ENCODE peak calls at places on chromosome 12, in four cellular contexts. C, T, V and B are unnamed samples.

GRCh38 chr12:43109626-43110345 is 442.2 kb downstream of the ADAMTS20 start:
- DNase-seq in C (no peak), T (no peak), V (no peak), B (peak)

GRCh38 chr12:8449293-8449944 is 6.3 kb upstream of the CLEC6A start:
- DNase-seq in C (no peak), T (no peak), V (no peak), B (no peak)

GRCh38 chr12:51621155-51621922 is 30.3 kb downstream of the SCN8A start:
- DNase-seq in C (no peak), T (no peak), V (no peak), B (no peak)

GRCh38 chr12:71425568-71425967 is 14.0 kb upstream of the LGR5 start:
- DNase-seq in C (no peak), T (no peak), V (no peak), B (no peak)

GRCh38 chr12:68240975-68241374 is 12.4 kb downstream of the IL22 start:
- DNase-seq in C (peak), T (no peak), V (peak), B (peak)

GRCh38 chr12:116135209-116135930 is 142.1 kb downstream of the MED13L start:
- DNase-seq in C (no peak), T (no peak), V (no peak), B (peak)

GRCh38 chr12:98741615-98742265 is 96.7 kb downstream of the APAF1 start:
- DNase-seq in C (no peak), T (no peak), V (no peak), B (no peak)

GRCh38 chr12:113247123-113248045 is 26.1 kb downstream of the TPCN1 start:
- DNase-seq in C (no peak), T (no peak), V (peak), B (peak)

GRCh38 chr12:113758165-113758924 is 207.8 kb downstream of the RBM19 start:
- DNase-seq in C (no peak), T (no peak), V (no peak), B (no peak)

GRCh38 chr12:70367268-70368141 is 1.4 kb downstream of the KCNMB4 start:
- DNase-seq in C (no peak), T (no peak), V (no peak), B (no peak)

GRCh38 chr12:26683443-26683842 is 149.6 kb downstream of the ITPR2 start:
- DNase-seq in C (no peak), T (no peak), V (no peak), B (no peak)

GRCh38 chr12:62260733-62261683 is 804 bp downstream of the USP15 start:
- DNase-seq in C (peak), T (no peak), V (peak), B (peak)

GRCh38 chr12:64236549-64236948 is 14.5 kb upstream of the KICS2 start:
- DNase-seq in C (no peak), T (no peak), V (no peak), B (peak)

GRCh38 chr12:13102481-13103195 is 829 bp downstream of the GSG1 start:
- DNase-seq in C (no peak), T (no peak), V (peak), B (no peak)

GRCh38 chr12:128675576-128675975 is 148.2 kb downstream of the SLC15A4 start:
- DNase-seq in C (no peak), T (no peak), V (no peak), B (no peak)

GRCh38 chr12:128672428-128672827 is 151.3 kb downstream of the SLC15A4 start:
- DNase-seq in C (no peak), T (no peak), V (no peak), B (no peak)

DNA sequence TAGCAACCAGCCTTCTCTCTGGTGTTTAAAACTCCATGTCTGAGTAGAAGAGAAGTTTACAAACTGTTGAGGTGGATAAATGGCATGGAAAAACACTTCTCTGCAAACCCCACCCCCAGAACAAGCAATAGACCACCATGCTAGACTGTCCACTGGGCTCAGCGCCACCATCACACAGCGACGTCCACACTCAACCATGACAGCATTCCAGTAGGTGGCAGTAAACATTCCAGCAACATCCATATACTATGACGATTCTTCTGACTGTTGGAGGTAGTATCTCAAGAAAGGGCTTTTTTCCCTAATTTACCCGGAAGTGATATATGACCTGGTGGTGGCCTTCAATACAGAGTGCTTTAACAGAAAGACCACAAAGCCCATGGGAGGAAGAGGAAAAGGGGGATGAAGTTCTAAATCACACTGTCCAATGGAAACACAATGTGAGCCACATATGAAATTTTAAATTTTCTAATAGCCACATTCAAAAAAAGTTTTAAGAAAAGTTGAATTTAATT is 152.2 kb downstream of the SLC15A4 start:
- DNase-seq in C (no peak), T (no peak), V (no peak), B (no peak)
- TF ChIP-seq CTCF in C (no peak), T (no peak), V (peak), B (no peak)

GRCh38 chr12:73656375-73656774 is 881.3 kb upstream of the ATXN7L3B start:
- DNase-seq in C (no peak), T (no peak), V (no peak), B (no peak)

GRCh38 chr12:73665193-73665592 is 872.4 kb upstream of the ATXN7L3B start:
- DNase-seq in C (no peak), T (no peak), V (no peak), B (no peak)

GRCh38 chr12:73659802-73660201 is 877.8 kb upstream of the ATXN7L3B start:
- DNase-seq in C (no peak), T (no peak), V (no peak), B (no peak)
- TF ChIP-seq CTCF in C (no peak), T (no peak), V (no peak), B (no peak)

DNA sequence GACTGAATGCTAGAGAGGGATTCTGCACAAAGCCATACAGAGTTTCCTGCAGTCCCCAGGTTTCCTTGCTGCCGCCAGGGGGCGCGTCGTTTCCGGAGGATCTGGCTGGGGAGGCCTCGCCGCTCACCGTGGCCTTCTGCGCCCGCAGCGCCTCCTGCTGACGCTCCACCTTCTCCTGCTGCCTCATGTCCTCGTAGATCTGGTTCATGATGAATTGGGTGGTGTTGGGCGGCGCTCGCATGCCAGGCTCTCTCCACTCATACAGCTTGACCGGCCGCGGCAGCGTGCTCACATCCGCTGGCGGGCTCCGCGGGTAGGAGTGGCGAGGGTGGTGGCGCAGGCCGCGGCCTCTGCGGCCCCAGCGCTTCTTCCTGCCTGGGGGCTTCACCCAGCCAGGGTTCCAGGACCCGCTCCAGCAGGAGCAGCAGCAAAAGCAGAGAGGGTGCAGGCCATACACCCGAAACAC is 987 bp downstream of the CCER1 start:
- DNase-seq in C (no peak), T (no peak), V (no peak), B (no peak)
- TF ChIP-seq CTCF in C (no peak), T (no peak), V (peak), B (peak)

GRCh38 chr12:24360907-24361306 is 411.4 kb upstream of the SOX5 start:
- DNase-seq in C (no peak), T (no peak), V (no peak), B (no peak)
- TF ChIP-seq CTCF in C (no peak), T (no peak), V (no peak), B (no peak)

DNA sequence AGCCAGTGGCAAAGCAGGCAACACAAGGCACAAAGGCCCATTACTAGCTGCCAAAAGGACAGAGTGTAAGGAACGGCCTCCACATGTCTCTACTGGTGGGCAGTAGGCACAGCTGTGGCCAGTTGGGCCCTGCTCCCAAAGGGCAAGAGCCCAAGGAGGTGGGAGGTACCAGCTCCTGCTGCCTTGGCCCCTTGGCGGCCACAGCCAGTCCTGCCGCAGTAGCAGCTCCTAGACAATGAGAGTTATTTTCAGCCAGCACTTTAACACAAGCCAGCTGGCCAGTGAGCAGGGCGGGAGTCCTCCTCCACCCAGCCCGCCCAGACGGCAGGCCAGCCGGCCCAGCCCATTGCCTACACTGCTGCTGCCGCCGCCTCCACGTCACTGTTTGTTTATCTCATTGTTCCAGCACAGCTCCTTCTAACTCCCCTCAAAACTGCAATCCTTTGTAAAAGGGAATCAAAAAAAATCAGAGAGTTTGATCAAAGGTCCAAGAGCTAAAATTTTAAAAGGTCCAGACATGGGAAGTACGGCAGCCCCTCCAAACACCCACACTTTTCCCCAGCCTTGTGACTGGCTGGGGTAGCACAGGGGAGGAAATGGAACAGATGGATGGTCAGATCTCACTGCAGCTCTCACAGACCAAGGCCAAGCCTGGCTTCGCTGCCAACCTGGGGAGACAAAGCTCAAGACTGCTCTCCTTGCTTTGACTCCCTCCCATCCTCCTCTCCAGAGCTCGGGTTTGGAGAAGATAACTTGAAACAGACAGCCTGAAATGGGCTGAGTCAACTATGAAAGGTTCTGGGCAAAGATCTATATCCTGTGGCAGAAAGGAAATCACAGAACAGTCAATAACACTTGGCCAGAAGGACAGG is 33.5 kb downstream of the FMNL3 start:
- DNase-seq in C (peak), T (peak), V (peak), B (peak)
- TF ChIP-seq CTCF in C (peak), T (peak), V (peak), B (no peak)

DNA sequence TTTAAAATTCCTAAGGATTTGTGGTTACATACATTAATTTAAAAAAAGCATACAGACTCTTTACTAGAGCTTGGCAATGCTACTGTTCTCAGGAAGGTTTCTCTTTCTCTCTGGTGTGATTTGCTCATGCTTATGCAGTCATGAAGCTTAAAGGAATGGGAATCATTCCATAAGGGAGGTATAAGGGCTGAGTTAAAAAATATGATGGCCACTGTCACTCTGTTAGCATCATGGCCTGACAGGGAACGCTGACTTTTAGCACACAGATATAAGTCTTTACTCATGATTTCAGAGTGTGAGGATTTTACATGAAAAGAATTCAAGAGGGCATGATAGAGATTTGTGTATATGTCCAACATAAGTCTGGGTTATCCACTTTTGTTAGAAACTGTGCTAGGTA is 3.8 kb downstream of the MYF5 start:
- DNase-seq in C (no peak), T (no peak), V (no peak), B (no peak)
- TF ChIP-seq CTCF in C (no peak), T (no peak), V (no peak), B (no peak)

GRCh38 chr12:10365716-10366433 is 24.0 kb downstream of the KLRK1 start:
- DNase-seq in C (no peak), T (no peak), V (no peak), B (peak)
- TF ChIP-seq CTCF in C (no peak), T (peak), V (no peak), B (peak)

GRCh38 chr12:104793968-104794367 is 164.1 kb downstream of the SLC41A2 start:
- DNase-seq in C (no peak), T (no peak), V (no peak), B (no peak)

GRCh38 chr12:104788848-104789271 is 169.2 kb downstream of the SLC41A2 start:
- DNase-seq in C (no peak), T (no peak), V (no peak), B (no peak)

GRCh38 chr12:104793280-104793679 is 164.8 kb downstream of the SLC41A2 start:
- DNase-seq in C (no peak), T (no peak), V (no peak), B (no peak)

GRCh38 chr12:104792570-104792969 is 165.5 kb downstream of the SLC41A2 start:
- DNase-seq in C (no peak), T (peak), V (peak), B (peak)

GRCh38 chr12:104790296-104791125 is 167.6 kb downstream of the SLC41A2 start:
- DNase-seq in C (peak), T (no peak), V (peak), B (no peak)
- TF ChIP-seq CTCF in C (peak), T (peak), V (peak), B (peak)

DNA sequence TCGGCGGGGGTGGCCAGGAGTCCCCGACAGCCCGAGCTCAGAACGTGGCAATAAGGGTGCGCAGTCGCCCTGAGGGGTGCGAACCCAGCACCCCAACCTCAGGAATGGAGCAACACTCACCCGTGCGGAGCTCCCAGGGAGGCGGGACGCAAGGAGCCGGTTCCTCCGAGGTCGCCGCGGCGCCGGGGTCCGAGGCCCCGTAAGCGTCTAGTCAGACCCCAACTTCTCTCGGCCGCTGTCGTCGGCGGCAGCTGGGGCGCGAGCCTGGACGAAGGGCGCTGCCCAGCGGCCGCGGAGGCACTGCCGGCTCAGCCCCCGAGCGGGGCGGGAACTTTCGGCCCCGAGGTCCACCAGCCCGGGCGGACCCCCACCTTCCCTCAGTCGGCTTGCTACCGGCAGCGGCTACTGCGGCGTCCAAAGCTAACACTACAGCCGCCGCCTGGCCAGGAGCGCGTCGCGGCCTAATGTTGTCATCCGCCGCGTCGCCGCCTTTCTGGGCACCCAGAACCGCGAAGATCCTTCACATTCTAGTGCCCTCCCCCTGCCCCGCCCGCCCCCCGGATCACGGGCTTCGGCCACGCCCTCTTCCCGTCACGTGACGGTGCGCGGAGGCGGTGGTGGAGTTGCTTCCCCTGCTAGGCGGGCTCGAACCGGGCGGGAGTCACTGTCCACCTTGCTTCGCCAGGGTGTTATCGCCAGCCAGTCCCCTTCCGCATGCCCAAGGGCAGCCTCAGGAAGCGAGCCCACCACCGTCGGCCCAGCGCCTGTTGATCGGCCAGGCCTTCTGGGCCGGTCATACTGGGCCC is at the start of gene OSBPL8:
- DNase-seq in C (peak), T (peak), V (peak), B (peak)
- TF ChIP-seq CTCF in C (peak), T (peak), V (peak), B (no peak)